ENCODE peak calls at places on chromosome 13, in six cellular contexts. One of them, this sample, is unnamed.

GRCh38 chr13:71492346-71492871 is 374.6 kb downstream of the DACH1 start:
- DNase-seq in nephron progenitor cell: no peak
- DNase-seq in H1: no peak
- DNase-seq in fibroblast of lung: no peak
- DNase-seq in mammary epithelial cell: no peak
- DNase-seq in AG10803: no peak
- DNase-seq in this sample: no peak

GRCh38 chr13:32115069-32115468 is 83.5 kb downstream of the FRY start:
- DNase-seq in AG10803: no peak
- DNase-seq in H1: no peak
- DNase-seq in fibroblast of lung: no peak
- DNase-seq in nephron progenitor cell: no peak
- DNase-seq in mammary epithelial cell: no peak
- DNase-seq in this sample: no peak

GRCh38 chr13:110664074-110664473 is 41.8 kb downstream of the CARS2 start:
- DNase-seq in nephron progenitor cell: no peak
- DNase-seq in mammary epithelial cell: no peak
- DNase-seq in H1: no peak
- DNase-seq in AG10803: no peak
- DNase-seq in fibroblast of lung: no peak
- DNase-seq in this sample: no peak

GRCh38 chr13:33367931-33368330 is 82.4 kb upstream of the STARD13 start:
- DNase-seq in H1: no peak
- DNase-seq in nephron progenitor cell: no peak
- DNase-seq in AG10803: no peak
- DNase-seq in mammary epithelial cell: no peak
- DNase-seq in fibroblast of lung: no peak
- DNase-seq in this sample: no peak

GRCh38 chr13:20161275-20161950 is 561 bp upstream of the GJA3 start:
- DNase-seq in nephron progenitor cell: peak; percentile 59
- DNase-seq in mammary epithelial cell: peak; percentile 16
- DNase-seq in H1: peak; percentile 61
- DNase-seq in AG10803: no peak
- DNase-seq in fibroblast of lung: no peak
- DNase-seq in this sample: no peak

GRCh38 chr13:45167611-45168554 is 33.0 kb downstream of the KCTD4 start:
- DNase-seq in H1: no peak
- DNase-seq in fibroblast of lung: peak; percentile 33
- DNase-seq in mammary epithelial cell: peak; percentile 98
- DNase-seq in nephron progenitor cell: no peak
- DNase-seq in AG10803: peak; percentile 13
- DNase-seq in this sample: no peak

GRCh38 chr13:32515246-32515645 is 23.3 kb downstream of the N4BP2L2 start:
- DNase-seq in fibroblast of lung: no peak
- DNase-seq in mammary epithelial cell: no peak
- DNase-seq in H1: no peak
- DNase-seq in AG10803: no peak
- DNase-seq in nephron progenitor cell: no peak
- DNase-seq in this sample: no peak

GRCh38 chr13:76570485-76570884 is 315.7 kb downstream of the KCTD12 start:
- DNase-seq in fibroblast of lung: no peak
- DNase-seq in H1: no peak
- DNase-seq in AG10803: no peak
- DNase-seq in nephron progenitor cell: no peak
- DNase-seq in mammary epithelial cell: no peak
- DNase-seq in this sample: no peak

GRCh38 chr13:64154514-64154913 is 2738.9 kb upstream of the PCDH20 start:
- DNase-seq in mammary epithelial cell: no peak
- DNase-seq in nephron progenitor cell: no peak
- DNase-seq in fibroblast of lung: peak; percentile 34
- DNase-seq in H1: no peak
- DNase-seq in AG10803: peak; percentile 28
- DNase-seq in this sample: no peak
- TF ChIP-seq CTCF in mammary epithelial cell: peak; percentile 28
- TF ChIP-seq CTCF in nephron progenitor cell: no peak
- TF ChIP-seq CTCF in fibroblast of lung: no peak
- TF ChIP-seq CTCF in H1: peak; percentile 33
- TF ChIP-seq CTCF in AG10803: peak; percentile 48
- TF ChIP-seq CTCF in this sample: no peak

GRCh38 chr13:81636120-81636519 is 1295.2 kb upstream of the SPRY2 start:
- DNase-seq in AG10803: no peak
- DNase-seq in mammary epithelial cell: no peak
- DNase-seq in fibroblast of lung: no peak
- DNase-seq in nephron progenitor cell: no peak
- DNase-seq in H1: no peak
- DNase-seq in this sample: no peak

GRCh38 chr13:81639984-81640582 is 1299.2 kb upstream of the SPRY2 start:
- DNase-seq in fibroblast of lung: no peak
- DNase-seq in nephron progenitor cell: peak; percentile 7
- DNase-seq in AG10803: no peak
- DNase-seq in H1: peak; percentile 61
- DNase-seq in mammary epithelial cell: peak; percentile 14
- DNase-seq in this sample: peak; percentile 8
- TF ChIP-seq CTCF in fibroblast of lung: no peak
- TF ChIP-seq CTCF in nephron progenitor cell: peak; percentile 32
- TF ChIP-seq CTCF in AG10803: no peak
- TF ChIP-seq CTCF in H1: peak; percentile 55
- TF ChIP-seq CTCF in mammary epithelial cell: peak; percentile 77
- TF ChIP-seq CTCF in this sample: peak; percentile 73

DNA sequence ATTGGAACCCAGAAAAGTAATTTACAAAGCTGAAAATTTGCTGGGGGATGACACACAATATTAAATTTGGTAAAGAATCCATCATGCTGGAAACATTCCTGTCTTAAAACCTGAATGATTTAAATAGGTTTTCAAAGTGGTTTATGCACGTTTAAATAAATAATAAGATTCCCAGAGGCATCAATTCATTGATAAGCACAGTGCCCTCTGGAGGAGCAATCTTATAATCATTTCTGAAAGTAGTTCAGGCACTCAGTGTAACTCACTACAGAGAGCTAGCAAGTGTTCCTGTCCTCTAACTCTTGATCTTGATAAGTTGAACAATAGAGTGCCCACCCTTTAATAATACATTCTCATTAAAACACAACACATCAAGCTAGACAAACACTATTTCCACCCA is 43.5 kb upstream of the SHISA2 start:
- DNase-seq in AG10803: no peak
- DNase-seq in H1: no peak
- DNase-seq in mammary epithelial cell: no peak
- DNase-seq in fibroblast of lung: no peak
- DNase-seq in nephron progenitor cell: no peak
- DNase-seq in this sample: no peak
- TF ChIP-seq CTCF in AG10803: no peak
- TF ChIP-seq CTCF in H1: peak; percentile 33
- TF ChIP-seq CTCF in mammary epithelial cell: no peak
- TF ChIP-seq CTCF in fibroblast of lung: no peak
- TF ChIP-seq CTCF in nephron progenitor cell: no peak
- TF ChIP-seq CTCF in this sample: no peak

DNA sequence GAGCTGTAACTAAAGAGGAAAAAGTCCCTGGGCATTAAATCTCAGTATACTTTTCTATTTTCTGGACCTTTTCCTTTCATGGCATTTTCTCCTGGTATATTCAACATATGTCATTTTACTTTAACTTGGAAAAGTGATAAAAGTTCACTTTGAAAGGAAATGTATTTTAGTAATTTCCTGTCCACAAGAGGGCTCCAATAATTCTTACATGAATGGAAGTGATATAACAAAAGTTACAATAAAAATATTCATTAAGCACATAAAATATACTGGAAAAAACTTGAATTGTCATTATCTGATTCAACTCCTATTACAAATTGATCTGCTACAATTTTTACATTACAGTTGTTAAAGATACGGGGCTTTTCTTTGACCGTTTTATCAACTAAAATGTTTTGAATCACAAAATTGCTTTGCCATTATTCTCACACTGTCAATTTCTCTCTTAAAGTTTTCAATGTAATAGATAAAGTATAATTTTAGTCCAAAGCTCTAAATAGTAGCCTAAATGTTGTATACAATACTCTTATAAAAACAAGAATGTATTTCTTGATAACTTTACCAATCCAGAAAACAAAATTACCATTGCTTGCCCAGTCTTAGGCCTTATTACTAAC is 4.9 kb downstream of the UBL3 start:
- DNase-seq in AG10803: peak; percentile 28
- DNase-seq in nephron progenitor cell: no peak
- DNase-seq in fibroblast of lung: peak; percentile 27
- DNase-seq in mammary epithelial cell: no peak
- DNase-seq in H1: no peak
- DNase-seq in this sample: no peak
- TF ChIP-seq CTCF in AG10803: peak; percentile 51
- TF ChIP-seq CTCF in nephron progenitor cell: no peak
- TF ChIP-seq CTCF in fibroblast of lung: no peak
- TF ChIP-seq CTCF in mammary epithelial cell: peak; percentile 28
- TF ChIP-seq CTCF in H1: no peak
- TF ChIP-seq CTCF in this sample: no peak

GRCh38 chr13:75432045-75432444 is 49.9 kb downstream of the TBC1D4 start:
- DNase-seq in H1: no peak
- DNase-seq in fibroblast of lung: no peak
- DNase-seq in mammary epithelial cell: no peak
- DNase-seq in nephron progenitor cell: no peak
- DNase-seq in AG10803: peak; percentile 59
- DNase-seq in this sample: no peak
- TF ChIP-seq CTCF in H1: peak; percentile 27
- TF ChIP-seq CTCF in fibroblast of lung: no peak
- TF ChIP-seq CTCF in mammary epithelial cell: no peak
- TF ChIP-seq CTCF in nephron progenitor cell: no peak
- TF ChIP-seq CTCF in AG10803: no peak
- TF ChIP-seq CTCF in this sample: no peak

GRCh38 chr13:24168980-24169379 is 8.5 kb downstream of the SPATA13 start:
- DNase-seq in fibroblast of lung: peak; percentile 73
- DNase-seq in AG10803: peak; percentile 83
- DNase-seq in nephron progenitor cell: no peak
- DNase-seq in H1: no peak
- DNase-seq in mammary epithelial cell: no peak
- DNase-seq in this sample: no peak
- TF ChIP-seq CTCF in fibroblast of lung: no peak
- TF ChIP-seq CTCF in AG10803: peak; percentile 35
- TF ChIP-seq CTCF in nephron progenitor cell: no peak
- TF ChIP-seq CTCF in H1: no peak
- TF ChIP-seq CTCF in mammary epithelial cell: no peak
- TF ChIP-seq CTCF in this sample: no peak